ENCODE peak calls at places on chromosome 3, in five cellular contexts. S, X, Y, K and M are unnamed samples.

GRCh38 chr3:196624907-196625306 is 14.6 kb upstream of the NRROS start:
- DNase-seq in S (no peak), X (no peak), Y (no peak), K (no peak), M (no peak)

GRCh38 chr3:35685153-35685552 is 45.8 kb downstream of the ARPP21 start:
- DNase-seq in S (no peak), X (no peak), Y (no peak), K (no peak), M (no peak)

GRCh38 chr3:173699353-173699752 is 301.8 kb downstream of the NLGN1 start:
- DNase-seq in S (no peak), X (no peak), Y (no peak), K (peak), M (no peak)

GRCh38 chr3:175121225-175121624 is 262.1 kb downstream of the NAALADL2 start:
- DNase-seq in S (no peak), X (no peak), Y (no peak), K (peak), M (no peak)

GRCh38 chr3:46968783-46969428 is 7.6 kb downstream of the CCDC12 start:
- DNase-seq in S (no peak), X (no peak), Y (no peak), K (no peak), M (no peak)

GRCh38 chr3:111979689-111980025 is 831 bp downstream of the ABHD10 start:
- DNase-seq in S (no peak), X (peak), Y (no peak), K (no peak), M (no peak)

GRCh38 chr3:8301977-8302589 is 199.5 kb upstream of the LMCD1 start:
- DNase-seq in S (no peak), X (peak), Y (peak), K (no peak), M (peak)

GRCh38 chr3:126939347-126939735 is 43.6 kb upstream of the PLXNA1 start:
- DNase-seq in S (no peak), X (no peak), Y (no peak), K (no peak), M (no peak)

GRCh38 chr3:59271971-59272370 is 222.1 kb upstream of the CFAP20DC start:
- DNase-seq in S (no peak), X (no peak), Y (no peak), K (no peak), M (no peak)

GRCh38 chr3:173021547-173022185 is 119.4 kb downstream of the SPATA16 start:
- DNase-seq in S (no peak), X (no peak), Y (no peak), K (no peak), M (no peak)

GRCh38 chr3:42667523-42668402 is 14.3 kb downstream of the ZBTB47 start:
- DNase-seq in S (no peak), X (no peak), Y (no peak), K (no peak), M (no peak)

GRCh38 chr3:36615861-36616260 is 148.5 kb downstream of the DCLK3 start:
- DNase-seq in S (no peak), X (no peak), Y (no peak), K (no peak), M (no peak)

GRCh38 chr3:125010393-125010792 is 45.4 kb downstream of the HEG1 start:
- DNase-seq in S (no peak), X (no peak), Y (no peak), K (no peak), M (no peak)

GRCh38 chr3:47007001-47007400 is 27.5 kb downstream of the NBEAL2 start:
- DNase-seq in S (no peak), X (no peak), Y (no peak), K (no peak), M (no peak)